ENCODE peak calls at places on chromosomes 11 and 22, in seven cellular contexts. H is CD8-positive, alpha-beta T cell; D is hepatocyte; E is sigmoid colon; V is naive thymus-derived CD4-positive, alpha-beta T cell; A is neural progenitor cell; C is adrenal gland. I is an unnamed sample.
A peak's percentile ranks its signal among the peaks of the same experiment; 100 is the strongest.

GRCh38 chr11:27464155-27464759 is 8.3 kb downstream of the LGR4 start:
- DNase-seq in H (no peak), D (peak; percentile 55), E (no peak), V (no peak), A (no peak), C (no peak), I (no peak)

GRCh38 chr22:39077513-39077840 is 402 bp downstream of the APOBEC3G start:
- DNase-seq in H (no peak), D (no peak), E (no peak), V (no peak), A (no peak), C (no peak), I (no peak)

GRCh38 chr11:117861151-117862018 is 15.1 kb downstream of the FXYD6 start:
- DNase-seq in H (no peak), D (peak; percentile 53), E (peak; percentile 66), V (no peak), A (peak; percentile 94), C (no peak), I (peak; percentile 76)

GRCh38 chr22:43831561-43832392 is 19.7 kb upstream of the EFCAB6 start:
- DNase-seq in H (no peak), D (no peak), E (peak; percentile 50), V (no peak), A (no peak), C (no peak), I (no peak)

GRCh38 chr11:63937713-63938480 is 905 bp upstream of the NAA40 start:
- DNase-seq in H (no peak), D (no peak), E (no peak), V (no peak), A (peak; percentile 47), C (no peak), I (no peak)

GRCh38 chr22:23119492-23120414 is 22.0 kb downstream of the RSPH14 start:
- DNase-seq in H (peak; percentile 22), D (no peak), E (no peak), V (peak; percentile 25), A (no peak), C (no peak), I (no peak)

GRCh38 chr11:64835616-64836447 is 8.6 kb downstream of the CDC42BPG start:
- DNase-seq in H (no peak), D (no peak), E (no peak), V (no peak), A (no peak), C (no peak), I (no peak)

GRCh38 chr11:65476632-65477270 is 22.1 kb upstream of the MALAT1 start:
- DNase-seq in H (no peak), D (peak; percentile 60), E (peak; percentile 73), V (no peak), A (no peak), C (no peak), I (peak; percentile 21)

GRCh38 chr11:12186683-12187082 is 76.3 kb downstream of the MICAL2 start:
- DNase-seq in H (no peak), D (no peak), E (no peak), V (no peak), A (no peak), C (no peak), I (peak; percentile 28)

GRCh38 chr11:36361901-36362391 is 65.9 kb downstream of the PRR5L start:
- DNase-seq in H (no peak), D (peak; percentile 72), E (no peak), V (no peak), A (peak; percentile 19), C (no peak), I (peak; percentile 55)

GRCh38 chr22:41579997-41580355 is 9.7 kb downstream of the PMM1 start:
- DNase-seq in H (no peak), D (no peak), E (no peak), V (no peak), A (no peak), C (peak; percentile 93), I (no peak)

GRCh38 chr22:27297125-27297524 is 504.4 kb downstream of the MN1 start:
- DNase-seq in H (no peak), D (no peak), E (no peak), V (no peak), A (no peak), C (no peak), I (no peak)

GRCh38 chr11:121106812-121107211 is 5.8 kb downstream of the TECTA start:
- DNase-seq in H (no peak), D (no peak), E (no peak), V (no peak), A (no peak), C (no peak), I (no peak)

DNA sequence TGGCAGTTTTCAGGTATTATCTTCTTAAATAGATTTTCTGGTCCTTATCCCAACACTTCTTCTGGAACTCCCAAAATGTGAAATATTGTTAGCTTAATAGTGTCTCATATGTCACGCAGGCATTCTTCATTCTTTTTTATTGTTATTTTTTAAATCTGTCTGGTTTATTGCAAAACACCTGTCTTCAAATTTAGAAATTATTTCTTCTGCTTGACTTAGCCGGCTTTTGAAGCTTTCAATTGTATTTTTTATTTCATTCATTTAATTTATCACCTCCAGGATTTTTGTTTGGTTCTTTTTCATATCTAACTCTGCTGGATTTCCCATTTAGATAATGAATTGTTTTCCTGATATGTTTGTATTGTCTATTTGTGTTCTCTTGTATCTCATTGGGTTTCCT is 49.9 kb downstream of the KCNQ1OT1 start:
- DNase-seq in H (no peak), D (no peak), E (no peak), V (no peak), A (no peak), C (no peak), I (no peak)
- H3K9me3 ChIP-seq in H (peaks cover 13% of the 10 kb centered on the region), D (peaks cover 63% of the 10 kb centered on the region), E (peaks cover 22% of the 10 kb centered on the region), V (peaks cover 16% of the 10 kb centered on the region), A (peaks cover 42% of the 10 kb centered on the region), C (no peaks in the 10 kb centered on the region), I (peaks cover 59% of the 10 kb centered on the region)

DNA sequence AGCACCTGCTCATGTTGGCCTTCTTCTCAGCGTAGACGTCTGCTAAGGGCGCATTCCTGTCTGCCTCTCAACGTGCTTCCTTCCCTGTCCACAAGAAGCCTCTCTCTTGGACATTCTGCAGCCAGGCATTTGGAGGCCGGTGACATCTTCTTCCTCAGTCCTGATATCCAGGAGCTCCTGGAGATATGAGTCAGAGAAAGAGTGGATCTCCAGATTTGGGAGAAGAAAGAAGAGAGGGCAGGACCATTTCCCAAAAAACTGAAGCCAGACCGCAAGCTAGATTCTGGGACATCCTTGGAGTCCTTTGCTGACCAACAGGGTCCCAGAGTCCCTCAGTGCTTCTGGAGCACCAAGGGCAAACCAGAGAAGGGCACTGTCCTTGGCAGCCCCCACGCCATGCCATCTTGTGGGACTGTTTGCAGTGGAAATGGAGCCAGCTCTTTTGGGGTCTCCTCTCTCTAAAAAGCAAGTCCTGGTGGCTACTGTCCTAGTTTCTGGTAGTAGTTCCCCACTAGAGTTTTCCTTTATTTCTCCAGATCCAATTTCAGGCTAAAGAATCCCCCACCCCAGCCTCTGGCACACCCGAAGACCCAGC is 36.1 kb upstream of the SYT13 start:
- DNase-seq in H (no peak), D (no peak), E (peak; percentile 32), V (no peak), A (no peak), C (no peak), I (no peak)
- H3K27ac ChIP-seq in H (no peak overlapping the region), D (no peak overlapping the region), E (no peak overlapping the region), V (no peak overlapping the region), A (no peak overlapping the region), C (no peak overlapping the region), I (no peak overlapping the region)

GRCh38 chr11:134479206-134479955 is 67.3 kb upstream of the B3GAT1 start:
- DNase-seq in H (no peak), D (no peak), E (no peak), V (no peak), A (no peak), C (no peak), I (no peak)

GRCh38 chr11:134478611-134479010 is 66.6 kb upstream of the B3GAT1 start:
- DNase-seq in H (no peak), D (no peak), E (no peak), V (no peak), A (no peak), C (no peak), I (no peak)

GRCh38 chr11:134476435-134477021 is 64.5 kb upstream of the B3GAT1 start:
- DNase-seq in H (no peak), D (peak; percentile 62), E (no peak), V (no peak), A (peak; percentile 87), C (no peak), I (no peak)

GRCh38 chr11:134477486-134477885 is 65.4 kb upstream of the B3GAT1 start:
- DNase-seq in H (no peak), D (no peak), E (no peak), V (no peak), A (no peak), C (no peak), I (no peak)

DNA sequence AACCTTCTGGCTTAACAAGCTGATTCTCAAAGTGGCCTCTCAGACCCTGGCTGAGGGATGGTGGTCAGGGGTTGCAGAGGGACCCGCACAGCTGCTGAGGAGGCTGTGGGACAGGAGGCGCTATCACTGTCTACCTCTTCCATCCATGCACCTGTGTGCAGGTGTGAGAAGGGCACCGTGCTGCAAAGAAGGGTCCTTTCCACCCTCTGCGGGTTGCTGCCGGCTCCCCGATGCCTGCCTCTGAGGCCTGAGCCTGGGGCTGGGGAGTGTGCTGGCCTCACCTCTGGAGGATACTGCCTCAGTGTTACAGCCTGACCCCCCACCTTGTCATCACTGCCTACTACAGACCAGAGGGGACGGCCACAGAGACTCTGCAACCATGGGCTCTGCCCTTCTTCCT is 66.1 kb upstream of the B3GAT1 start:
- DNase-seq in H (no peak), D (no peak), E (no peak), V (no peak), A (no peak), C (no peak), I (no peak)
- H3K9me3 ChIP-seq in H (no peaks in the 10 kb centered on the region), D (no peaks in the 10 kb centered on the region), E (no peaks in the 10 kb centered on the region), V (no peaks in the 10 kb centered on the region), A (no peaks in the 10 kb centered on the region), C (no peaks in the 10 kb centered on the region), I (no peaks in the 10 kb centered on the region)

GRCh38 chr22:42648368-42649260 is 578 bp downstream of the CYB5R3 start:
- DNase-seq in H (peak; percentile 15), D (peak; percentile 79), E (no peak), V (no peak), A (no peak), C (peak; percentile 49), I (peak; percentile 53)
- H3K27ac ChIP-seq in H (peak overlapping the region; percentile 90), D (peak overlapping the region; percentile 100), E (peak overlapping the region; percentile 95), V (peak overlapping the region; percentile 84), A (no peak overlapping the region), C (peak overlapping the region; percentile 75), I (peak overlapping the region; percentile 30)

DNA sequence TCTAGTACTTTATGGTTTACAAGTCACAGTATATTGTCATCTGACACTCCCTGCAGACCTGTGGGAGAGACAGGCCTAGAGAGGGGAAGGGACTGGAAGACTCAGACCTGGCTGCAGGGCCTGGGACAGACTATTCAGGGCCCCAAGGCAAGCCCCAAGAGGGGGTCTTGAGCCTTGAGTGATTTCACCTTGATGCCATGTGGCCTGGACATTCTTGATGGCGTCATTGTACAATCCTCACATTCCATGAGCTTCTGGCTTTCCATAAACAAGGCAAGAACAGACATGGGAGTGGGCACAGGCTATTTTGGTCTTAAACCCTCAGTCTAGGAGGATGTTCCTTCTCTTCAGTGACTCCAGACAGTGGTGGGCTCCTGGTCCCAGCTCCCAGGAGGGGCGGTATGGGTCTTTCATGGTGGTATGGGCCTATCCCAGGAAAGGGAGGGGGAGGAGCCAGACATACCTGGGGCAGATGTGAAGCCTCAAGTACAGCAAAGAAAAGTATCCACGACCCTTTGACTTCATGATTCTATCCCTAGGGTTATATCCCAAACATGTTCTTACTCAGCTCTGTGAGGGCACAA is 1.8 kb upstream of the TBC1D10A start:
- DNase-seq in H (no peak), D (no peak), E (no peak), V (no peak), A (no peak), C (no peak), I (no peak)
- H3K9me3 ChIP-seq in H (no peaks in the 10 kb centered on the region), D (no peaks in the 10 kb centered on the region), E (no peaks in the 10 kb centered on the region), V (no peaks in the 10 kb centered on the region), A (no peaks in the 10 kb centered on the region), C (no peaks in the 10 kb centered on the region), I (no peaks in the 10 kb centered on the region)

GRCh38 chr11:73263640-73264039 is 8.5 kb upstream of the P2RY6 start:
- DNase-seq in H (no peak), D (no peak), E (no peak), V (no peak), A (no peak), C (no peak), I (no peak)
- H3K27ac ChIP-seq in H (no peak overlapping the region), D (no peak overlapping the region), E (no peak overlapping the region), V (no peak overlapping the region), A (no peak overlapping the region), C (no peak overlapping the region), I (no peak overlapping the region)

I was measured in SJCRH30.